ENCODE peak calls at places on chromosome 4, in four cellular contexts. T is skeletal muscle cell, A is neural crest cell, I is EH. Y is an unnamed sample.

GRCh38 chr4:27711041-27711440 is 850.4 kb downstream of the STIM2 start:
- DNase-seq in T (no peak), A (no peak), I (no peak), Y (no peak)

GRCh38 chr4:18285357-18285756 is 263.8 kb upstream of the LCORL start:
- DNase-seq in T (no peak), I (no peak), A (no peak), Y (no peak)

GRCh38 chr4:37953620-37954325 is 6.4 kb upstream of the PTTG2 start:
- DNase-seq in T (peak; percentile 30), I (peak; percentile 90), A (no peak), Y (no peak)

GRCh38 chr4:74097161-74097560 is 1.8 kb downstream of the CXCL2 start:
- DNase-seq in T (no peak), A (no peak), I (no peak), Y (no peak)

GRCh38 chr4:106773106-106773905 is 262.8 kb downstream of the DKK2 start:
- DNase-seq in I (peak; percentile 81), T (peak; percentile 25), A (no peak), Y (no peak)

GRCh38 chr4:6155996-6156395 is 44.4 kb downstream of the JAKMIP1 start:
- DNase-seq in I (no peak), A (no peak), T (no peak), Y (no peak)

GRCh38 chr4:38062088-38062893 is 102.1 kb downstream of the PTTG2 start:
- DNase-seq in I (peak; percentile 80), A (peak; percentile 82), T (no peak), Y (peak; percentile 88)

GRCh38 chr4:154390324-154390723 is 101.3 kb downstream of the DCHS2 start:
- DNase-seq in A (no peak), I (no peak), T (no peak), Y (no peak)

GRCh38 chr4:57405359-57405758 is 295.2 kb upstream of the IGFBP7 start:
- DNase-seq in T (no peak), I (peak; percentile 93), A (no peak), Y (no peak)

GRCh38 chr4:21410372-21410771 is 538.2 kb downstream of the KCNIP4 start:
- DNase-seq in T (no peak), A (no peak), I (no peak), Y (no peak)

GRCh38 chr4:57064811-57065711 is 45.1 kb downstream of the IGFBP7 start:
- DNase-seq in A (no peak), I (peak; percentile 100), T (peak; percentile 95), Y (peak; percentile 70)

GRCh38 chr4:186553717-186554116 is 1.6 kb downstream of the MTNR1A start:
- DNase-seq in T (no peak), I (no peak), A (no peak), Y (no peak)

GRCh38 chr4:95446204-95446603 is 102.6 kb downstream of the UNC5C start:
- DNase-seq in A (no peak), T (no peak), I (no peak), Y (no peak)

GRCh38 chr4:28709821-28710330 is 1849.2 kb downstream of the STIM2 start:
- DNase-seq in A (no peak), T (peak; percentile 19), I (peak; percentile 59), Y (no peak)